ENCODE peak calls at places on chromosomes 5 and 9, in eight cellular contexts. Y is gastrocnemius medialis; W is fibroblast of lung; Z is brain microvascular endothelial cell; P is GM23338; F is CD4-positive, alpha-beta T cell; B is A673; T is lower lobe of right lung. N is an unnamed sample.
A peak's percentile ranks its signal among the peaks of the same experiment; 100 is the strongest.

GRCh38 chr9:3751125-3751758 is 225.4 kb upstream of the RFX3 start:
- DNase-seq in W (peak; percentile 20), B (no peak), Z (no peak), Y (no peak), F (no peak), T (no peak), P (peak; percentile 24), N (no peak)

GRCh38 chr5:69416699-69417098 is 1.8 kb downstream of the MARVELD2 start:
- DNase-seq in F (no peak), W (no peak), T (no peak), P (no peak), B (no peak), Z (no peak), Y (no peak), N (no peak)

GRCh38 chr9:72315510-72316287 is 49.3 kb downstream of the ZFAND5 start:
- DNase-seq in B (peak; percentile 22), T (peak; percentile 57), F (no peak), Z (no peak), W (peak; percentile 91), Y (peak; percentile 88), P (peak; percentile 59), N (peak; percentile 28)

GRCh38 chr5:108801776-108802175 is 54.1 kb downstream of the FER start:
- DNase-seq in P (no peak), F (no peak), Z (peak; percentile 88), Y (no peak), W (peak; percentile 89), T (no peak), B (peak; percentile 63), N (no peak)

GRCh38 chr9:121758693-121759092 is 107.3 kb downstream of the DAB2IP start:
- DNase-seq in F (no peak), W (no peak), B (no peak), Y (no peak), T (no peak), P (no peak), Z (no peak), N (no peak)

GRCh38 chr5:52989025-52989780 is at the start of gene ITGA2:
- DNase-seq in Y (peak; percentile 12), T (peak; percentile 68), F (peak; percentile 4), Z (peak; percentile 36), P (peak; percentile 71), B (peak; percentile 33), W (peak; percentile 47), N (peak; percentile 29)

GRCh38 chr5:50550274-50550673 is 109.2 kb upstream of the EMB start:
- DNase-seq in Z (no peak), F (no peak), B (no peak), W (no peak), P (peak; percentile 23), T (no peak), Y (no peak), N (no peak)

GRCh38 chr5:76482961-76483360 is 79.9 kb downstream of the IQGAP2 start:
- DNase-seq in W (no peak), F (no peak), T (no peak), B (no peak), Y (no peak), P (no peak), Z (no peak), N (no peak)

GRCh38 chr5:178145965-178146820 is 7.5 kb downstream of the NHP2 start:
- DNase-seq in P (peak; percentile 94), F (peak; percentile 72), W (peak; percentile 33), B (peak; percentile 20), Y (peak; percentile 53), Z (peak; percentile 47), T (peak; percentile 79), N (peak; percentile 7)

GRCh38 chr5:107247427-107247826 is 423.3 kb downstream of the EFNA5 start:
- DNase-seq in P (no peak), Y (no peak), W (no peak), B (no peak), T (no peak), F (no peak), Z (peak; percentile 48), N (no peak)

GRCh38 chr5:108661590-108662219 is 86.0 kb upstream of the FER start:
- DNase-seq in Z (peak; percentile 42), P (no peak), W (peak; percentile 36), F (no peak), T (no peak), Y (no peak), B (no peak), N (no peak)

GRCh38 chr5:177985430-177986040 is 10.5 kb downstream of the PROP1 start:
- DNase-seq in T (no peak), B (no peak), P (peak; percentile 33), F (no peak), Z (no peak), Y (no peak), W (no peak), N (no peak)

GRCh38 chr9:100216178-100216787 is 117.2 kb downstream of the INVS start:
- DNase-seq in T (peak; percentile 43), Z (peak; percentile 57), B (peak; percentile 75), W (peak; percentile 72), Y (peak; percentile 28), F (peak; percentile 45), P (peak; percentile 86), N (peak; percentile 57)

GRCh38 chr5:143314664-143315063 is 88.8 kb downstream of the NR3C1 start:
- DNase-seq in W (peak; percentile 63), Z (peak; percentile 81), F (no peak), T (no peak), P (no peak), B (peak; percentile 6), Y (no peak), N (no peak)

GRCh38 chr9:92094655-92095054 is 20.6 kb downstream of the SPTLC1 start:
- DNase-seq in P (peak; percentile 47), T (no peak), F (no peak), Y (no peak), W (no peak), Z (peak; percentile 32), B (peak; percentile 13), N (no peak)

GRCh38 chr5:120415985-120416384 is 48.1 kb upstream of the PRR16 start:
- DNase-seq in Y (no peak), F (no peak), Z (no peak), P (peak; percentile 19), B (no peak), T (no peak), W (no peak), N (no peak)

GRCh38 chr9:131116281-131117101 is 8.9 kb upstream of the NUP214 start:
- DNase-seq in Y (no peak), F (no peak), Z (no peak), W (no peak), B (no peak), T (no peak), P (no peak), N (peak; percentile 64)

GRCh38 chr9:68925175-68925574 is 88.7 kb downstream of the PRKACG start:
- DNase-seq in T (no peak), F (no peak), B (no peak), P (no peak), W (no peak), Z (no peak), Y (no peak), N (no peak)

GRCh38 chr9:2119490-2120046 is 104.4 kb downstream of the SMARCA2 start:
- DNase-seq in B (no peak), P (no peak), Y (no peak), W (no peak), F (no peak), Z (no peak), T (no peak), N (no peak)

GRCh38 chr5:142280066-142281011 is 44.5 kb downstream of the SPRY4 start:
- DNase-seq in Z (peak; percentile 99), W (peak; percentile 72), P (peak; percentile 76), B (peak; percentile 71), F (no peak), T (no peak), Y (peak; percentile 27), N (no peak)

GRCh38 chr9:127735530-127736176 is 559 bp upstream of the TOR2A start:
- DNase-seq in W (no peak), Z (no peak), Y (no peak), T (no peak), P (no peak), F (no peak), B (no peak), N (no peak)

GRCh38 chr5:74636552-74636951 is 4.0 kb downstream of the ENC1 start:
- DNase-seq in Z (no peak), Y (no peak), P (no peak), T (no peak), F (no peak), W (no peak), B (no peak), N (no peak)

GRCh38 chr5:55223219-55223987 is 3.7 kb downstream of the MCIDAS start:
- DNase-seq in Z (no peak), B (no peak), P (peak; percentile 68), Y (no peak), W (no peak), T (no peak), F (no peak), N (no peak)

GRCh38 chr9:20242767-20243166 is 379.5 kb downstream of the MLLT3 start:
- DNase-seq in Y (no peak), Z (no peak), F (peak; percentile 25), B (no peak), T (no peak), P (peak; percentile 7), W (no peak), N (no peak)
- H3K27ac ChIP-seq in Y (no peak overlapping the region), Z (no peak overlapping the region), F (peak overlapping the region; percentile 14), B (no peak overlapping the region), T (no peak overlapping the region), P (no peak overlapping the region), W (no peak overlapping the region), N (no peak overlapping the region)

GRCh38 chr9:80699551-80699998 is 989.8 kb downstream of the TLE1 start:
- DNase-seq in Z (peak; percentile 81), F (no peak), W (peak; percentile 60), B (peak; percentile 94), Y (no peak), P (peak; percentile 6), T (no peak), N (no peak)
- H3K27ac ChIP-seq in Z (peak overlapping the region; percentile 8), F (no peak overlapping the region), W (no peak overlapping the region), B (no peak overlapping the region), Y (no peak overlapping the region), P (no peak overlapping the region), T (no peak overlapping the region), N (no peak overlapping the region)

DNA sequence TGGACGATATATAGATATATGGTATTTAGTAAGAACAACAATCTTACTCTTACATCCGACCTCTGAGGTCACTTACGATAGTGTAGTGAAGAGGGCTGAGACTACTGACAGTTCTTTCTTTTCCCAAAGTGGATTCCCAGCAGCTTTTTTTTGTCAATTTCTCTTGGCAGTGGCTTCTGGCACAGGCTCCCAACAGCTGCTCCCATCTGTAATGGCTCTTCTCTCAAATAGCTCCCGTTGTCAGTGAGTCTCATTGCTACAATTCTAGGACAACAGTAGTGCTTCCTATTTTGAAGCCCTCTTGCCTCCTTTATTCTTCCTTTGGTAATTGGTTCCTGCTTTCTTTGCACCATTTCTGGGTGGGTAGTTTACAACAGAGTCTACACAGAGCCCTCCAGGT is 68.4 kb downstream of the SLC25A46 start:
- DNase-seq in B (no peak), P (no peak), W (peak; percentile 83), Z (no peak), F (no peak), Y (no peak), T (no peak), N (no peak)
- H3K27ac ChIP-seq in B (no peak overlapping the region), P (no peak overlapping the region), W (no peak overlapping the region), Z (no peak overlapping the region), F (no peak overlapping the region), Y (no peak overlapping the region), T (no peak overlapping the region), N (no peak overlapping the region)

DNA sequence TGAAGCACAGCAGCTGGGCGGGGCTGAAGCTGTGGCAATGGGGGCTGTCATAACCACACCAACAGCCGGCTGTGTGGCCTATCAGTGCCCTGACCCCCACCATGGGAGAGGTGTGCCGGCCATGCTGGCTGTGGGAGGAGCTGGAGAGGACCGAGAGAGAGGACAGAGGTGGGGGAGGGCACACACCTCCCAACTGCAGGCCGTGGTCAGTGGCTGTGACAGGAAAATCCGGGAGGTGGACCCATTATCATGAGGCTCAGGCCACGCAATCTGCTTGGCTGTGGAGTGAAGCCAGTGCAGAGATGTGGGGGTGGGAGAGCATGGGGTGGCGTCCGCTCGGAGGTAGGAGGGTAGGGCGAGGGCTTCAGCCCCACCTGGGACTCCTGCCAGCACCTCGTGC is 136.0 kb downstream of the RXRA start:
- DNase-seq in T (no peak), W (no peak), F (no peak), Y (no peak), P (no peak), B (no peak), Z (no peak), N (no peak)
- H3K27ac ChIP-seq in T (no peak overlapping the region), W (no peak overlapping the region), F (no peak overlapping the region), Y (no peak overlapping the region), P (no peak overlapping the region), B (no peak overlapping the region), Z (no peak overlapping the region), N (no peak overlapping the region)

N was measured in substantia nigra.